ENCODE peak calls at places on chromosomes 6 and 20, in ten cellular contexts. A is tibial nerve, O is cardiac muscle cell, D is HCT116, N is ovary, Z is heart left ventricle, B is transverse colon, P is Peyer's patch, H is bronchial epithelial cell, C is AG04450. F is an unnamed sample.

GRCh38 chr6:2165216-2165725 is 80.1 kb downstream of the GMDS start:
- DNase-seq in A (no peak), P (no peak), Z (no peak), N (no peak), B (no peak), D (no peak), O (no peak), H (no peak), C (no peak), F (no peak)

GRCh38 chr20:41174782-41175181 is 37.4 kb downstream of the PLCG1 start:
- DNase-seq in B (peak), P (peak), D (no peak), C (no peak), O (no peak), H (no peak), N (no peak), Z (peak), A (no peak), F (no peak)

GRCh38 chr6:122845916-122846632 is 57.0 kb downstream of the SMPDL3A start:
- DNase-seq in O (no peak), A (no peak), B (no peak), H (peak), C (no peak), D (no peak), Z (no peak), N (no peak), P (no peak), F (no peak)

GRCh38 chr6:5433324-5433723 is 172.0 kb downstream of the FARS2 start:
- DNase-seq in Z (no peak), C (no peak), A (no peak), O (no peak), P (no peak), D (no peak), H (no peak), N (no peak), B (no peak), F (no peak)

GRCh38 chr6:11030904-11031303 is 13.2 kb downstream of the ELOVL2 start:
- DNase-seq in D (no peak), A (no peak), P (no peak), C (no peak), O (no peak), N (no peak), H (no peak), Z (no peak), B (no peak), F (no peak)

GRCh38 chr6:164148789-164149188 is 734.3 kb downstream of the QKI start:
- DNase-seq in B (no peak), Z (no peak), O (no peak), H (no peak), N (no peak), C (no peak), P (no peak), A (no peak), D (no peak), F (no peak)

GRCh38 chr6:158557927-158558326 is 2.0 kb upstream of the TMEM181 start:
- DNase-seq in O (no peak), A (no peak), H (no peak), B (no peak), N (no peak), P (no peak), Z (no peak), C (no peak), D (no peak), F (no peak)

GRCh38 chr6:108165714-108166663 is at the start of gene NR2E1:
- DNase-seq in Z (no peak), P (no peak), A (no peak), O (no peak), C (no peak), B (no peak), H (peak), N (no peak), D (no peak), F (no peak)

GRCh38 chr6:47180633-47181032 is 129.1 kb downstream of the TNFRSF21 start:
- DNase-seq in B (no peak), Z (no peak), H (peak), D (peak), N (no peak), O (no peak), C (no peak), A (no peak), P (no peak), F (peak)

GRCh38 chr20:8172191-8172590 is 40.1 kb downstream of the PLCB1 start:
- DNase-seq in C (no peak), P (no peak), Z (no peak), D (no peak), B (no peak), A (no peak), O (no peak), H (no peak), N (no peak), F (no peak)

GRCh38 chr6:147382945-147383554 is 125.4 kb upstream of the SAMD5 start:
- DNase-seq in P (no peak), Z (no peak), D (peak), H (peak), C (no peak), O (peak), N (no peak), A (no peak), B (no peak), F (peak)

GRCh38 chr6:73452107-73452461 is at the start of gene CGAS:
- DNase-seq in N (peak), C (no peak), A (peak), D (no peak), O (peak), Z (peak), P (peak), H (peak), B (peak), F (peak)

GRCh38 chr6:144365176-144365710 is 80.1 kb downstream of the UTRN start:
- DNase-seq in O (no peak), Z (no peak), A (no peak), B (no peak), C (no peak), P (no peak), N (no peak), D (no peak), H (no peak), F (no peak)

GRCh38 chr6:137819740-137820139 is 47.3 kb upstream of the TNFAIP3 start:
- DNase-seq in H (no peak), P (no peak), A (no peak), O (no peak), B (no peak), C (no peak), N (no peak), Z (no peak), D (no peak), F (no peak)

GRCh38 chr6:73733791-73734190 is 37.8 kb downstream of the CD109 start:
- DNase-seq in P (no peak), N (no peak), B (no peak), Z (no peak), H (no peak), O (no peak), A (no peak), D (no peak), C (no peak), F (no peak)

GRCh38 chr20:49937023-49937929 is 1.1 kb downstream of the RNF114 start:
- DNase-seq in C (no peak), N (no peak), D (no peak), H (peak), B (peak), Z (no peak), P (peak), A (no peak), O (no peak), F (peak)

GRCh38 chr20:3760980-3761379 is 6.6 kb downstream of the ADISSP start:
- DNase-seq in B (no peak), A (no peak), N (no peak), Z (no peak), O (no peak), P (no peak), C (no peak), D (no peak), H (no peak), F (no peak)

GRCh38 chr6:95725344-95725743 is 148.0 kb downstream of the MANEA start:
- DNase-seq in Z (no peak), D (no peak), C (no peak), A (no peak), B (no peak), P (no peak), O (no peak), N (no peak), H (no peak), F (no peak)

GRCh38 chr20:9981834-9982233 is 53.0 kb upstream of the ANKEF1 start:
- DNase-seq in N (no peak), O (no peak), H (no peak), Z (no peak), B (peak), C (no peak), P (no peak), A (no peak), D (no peak), F (no peak)

GRCh38 chr6:37288247-37288646 is 30.3 kb upstream of the TMEM217 start:
- DNase-seq in P (no peak), H (no peak), N (no peak), B (no peak), C (no peak), D (no peak), O (no peak), A (no peak), Z (no peak), F (no peak)

GRCh38 chr20:21520702-21521595 is 7.1 kb upstream of the NKX2-2 start:
- DNase-seq in P (peak), O (no peak), D (no peak), C (no peak), B (no peak), N (no peak), Z (no peak), A (no peak), H (peak), F (no peak)

GRCh38 chr6:32700391-32701040 is 34.1 kb upstream of the HLA-DQB1 start:
- DNase-seq in C (peak), H (peak), Z (no peak), N (peak), O (peak), D (peak), A (peak), P (peak), B (peak), F (peak)

GRCh38 chr6:52522655-52523054 is 54.2 kb downstream of the TRAM2 start:
- DNase-seq in A (no peak), Z (no peak), C (no peak), D (no peak), H (peak), O (no peak), N (no peak), B (no peak), P (no peak), F (no peak)

GRCh38 chr6:138287144-138287955 is 69.1 kb upstream of the PBOV1 start:
- DNase-seq in N (no peak), P (peak), C (no peak), B (peak), O (peak), D (peak), A (no peak), Z (no peak), H (peak), F (peak)

DNA sequence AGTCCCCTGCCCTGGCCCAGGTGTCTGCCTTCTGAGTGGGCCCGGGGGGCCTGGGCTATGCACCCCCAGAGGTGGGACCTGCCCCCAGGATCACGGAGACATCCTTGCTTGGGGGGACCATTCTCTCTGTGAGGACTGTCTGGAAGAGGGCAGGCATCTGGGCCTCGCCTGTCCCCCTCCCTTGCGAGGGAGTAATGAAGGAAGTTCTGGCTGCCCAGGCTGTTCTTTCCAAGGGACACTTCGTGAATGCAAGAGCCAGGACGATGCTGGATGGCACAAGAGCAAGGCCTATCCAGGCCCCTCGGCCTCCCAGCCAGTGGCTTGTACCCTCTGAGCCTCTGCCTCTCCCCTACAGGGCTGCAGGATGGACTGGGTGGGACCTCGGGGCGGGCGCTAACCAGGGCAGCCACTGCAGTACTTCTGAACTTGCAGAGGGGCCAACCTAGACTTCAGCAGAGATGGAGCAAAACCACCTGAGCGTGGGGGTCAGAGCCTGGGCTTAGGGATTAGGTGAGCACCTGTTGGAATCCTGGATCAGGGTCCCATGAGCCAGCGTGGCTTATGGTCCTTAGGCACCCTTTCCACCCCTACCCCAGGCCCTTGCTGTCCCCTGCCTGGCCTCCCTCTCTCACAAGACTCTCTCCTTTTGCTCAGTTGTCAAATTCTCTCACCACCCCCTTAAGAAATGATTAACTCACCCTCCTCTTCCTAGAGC is 53.3 kb downstream of the CTCFL start:
- DNase-seq in P (peak), H (no peak), C (no peak), B (no peak), D (no peak), A (no peak), N (no peak), Z (no peak), O (no peak), F (no peak)
- H3K4me3 ChIP-seq in P (no peak), H (no peak), C (no peak), B (no peak), D (no peak), A (no peak), N (no peak), Z (no peak), O (no peak), F (no peak)

GRCh38 chr6:134481953-134482352 is 164.0 kb upstream of the SGK1 start:
- DNase-seq in D (no peak), C (no peak), A (no peak), O (no peak), H (peak), N (no peak), P (no peak), Z (no peak), B (no peak), F (no peak)
- H3K4me3 ChIP-seq in D (no peak), C (no peak), A (no peak), O (no peak), H (no peak), N (no peak), P (no peak), Z (no peak), B (no peak), F (no peak)

GRCh38 chr20:25248501-25249172 is 752 bp downstream of the PYGB start:
- DNase-seq in H (no peak), O (peak), D (no peak), P (peak), C (no peak), A (no peak), Z (no peak), B (peak), N (peak), F (peak)

GRCh38 chr20:25247666-25248500 is at the start of gene PYGB:
- DNase-seq in H (peak), D (peak), N (peak), B (peak), P (peak), Z (peak), A (peak), O (peak), C (peak), F (peak)

GRCh38 chr20:25251019-25251418 is 3.1 kb downstream of the PYGB start:
- DNase-seq in D (no peak), N (no peak), H (no peak), C (no peak), B (peak), Z (no peak), A (no peak), O (no peak), P (peak), F (no peak)

GRCh38 chr20:25250508-25250907 is 2.6 kb downstream of the PYGB start:
- DNase-seq in B (peak), P (no peak), N (no peak), A (no peak), D (no peak), O (no peak), H (no peak), C (no peak), Z (no peak), F (peak)

GRCh38 chr20:25249198-25249931 is 1.5 kb downstream of the PYGB start:
- DNase-seq in H (peak), O (no peak), N (no peak), Z (no peak), B (peak), A (no peak), D (no peak), P (no peak), C (no peak), F (peak)
- H3K4me3 ChIP-seq in H (peak), O (peak), N (peak), Z (peak), B (peak), A (peak), D (peak), P (peak), C (peak), F (peak)

GRCh38 chr6:24664049-24664987 is 2.4 kb downstream of the TDP2 start:
- DNase-seq in H (no peak), D (no peak), P (peak), N (no peak), O (no peak), Z (no peak), A (no peak), B (peak), C (no peak), F (no peak)
- H3K4me3 ChIP-seq in H (no peak), D (no peak), P (peak), N (no peak), O (peak), Z (no peak), A (no peak), B (peak), C (no peak), F (no peak)

GRCh38 chr6:101401792-101402617 is 8.5 kb downstream of the GRIK2 start:
- DNase-seq in A (no peak), P (no peak), Z (peak), O (peak), N (no peak), C (no peak), D (no peak), B (no peak), H (no peak), F (no peak)
- H3K4me3 ChIP-seq in A (peak), P (no peak), Z (peak), O (peak), N (no peak), C (peak), D (no peak), B (no peak), H (no peak), F (no peak)

GRCh38 chr6:136226674-136227377 is 23.3 kb downstream of the MTFR2 start:
- DNase-seq in A (no peak), H (no peak), D (no peak), O (no peak), P (no peak), C (no peak), B (no peak), N (no peak), Z (no peak), F (no peak)
- H3K4me3 ChIP-seq in A (no peak), H (no peak), D (no peak), O (no peak), P (peak), C (no peak), B (no peak), N (peak), Z (peak), F (peak)